ENCODE peak calls at places on chromosomes 5 and 9, in ten cellular contexts. M is activated CD8-positive, alpha-beta memory T cell treated with anti-CD3 and anti-CD28 coated beads for 48 hours; F is pancreas; W is AG20443; Y is CD14-positive monocyte; L is NCI-H2029; N is ELR; U is NCI-H2171 treated with DMSO at 0.1 percent for 48 hours; A is Caco-2; V is iPS-NIHi11. X is an unnamed sample.
A peak's percentile ranks its signal among the peaks of the same experiment; 100 is the strongest.

GRCh38 chr5:95191330-95191729 is 93.6 kb downstream of the MCTP1 start:
- DNase-seq in F (no peak), A (no peak), V (no peak), L (no peak), W (no peak), M (no peak), Y (no peak), U (no peak), N (peak; percentile 3), X (no peak)

GRCh38 chr5:178347956-178348355 is 115.4 kb upstream of the PHYKPL start:
- DNase-seq in W (no peak), M (no peak), U (no peak), V (no peak), F (no peak), A (no peak), N (no peak), Y (no peak), L (no peak), X (no peak)

GRCh38 chr9:112884721-112885120 is 6.0 kb downstream of the SLC46A2 start:
- DNase-seq in F (no peak), Y (no peak), L (no peak), M (no peak), W (no peak), V (no peak), U (no peak), N (peak; percentile 69), A (no peak), X (no peak)

GRCh38 chr5:14946813-14947640 is 75.4 kb upstream of the ANKH start:
- DNase-seq in W (peak; percentile 44), U (peak; percentile 76), V (peak; percentile 50), A (no peak), F (no peak), L (peak; percentile 20), Y (no peak), M (no peak), N (peak; percentile 46), X (no peak)

GRCh38 chr9:95104088-95104960 is 213.2 kb downstream of the FANCC start:
- DNase-seq in F (no peak), A (no peak), M (no peak), Y (no peak), V (no peak), N (no peak), W (no peak), U (peak; percentile 46), L (no peak), X (no peak)

GRCh38 chr9:84404095-84404686 is 63.6 kb upstream of the SLC28A3 start:
- DNase-seq in L (no peak), M (no peak), F (no peak), N (no peak), A (no peak), Y (no peak), U (no peak), V (peak; percentile 86), W (peak; percentile 35), X (no peak)

GRCh38 chr5:58399951-58400350 is 59.9 kb downstream of the PLK2 start:
- DNase-seq in M (no peak), L (no peak), F (no peak), Y (no peak), N (no peak), A (no peak), U (no peak), W (no peak), V (peak; percentile 26), X (no peak)

GRCh38 chr9:127974002-127974768 is 6.6 kb downstream of the EEIG1 start:
- DNase-seq in F (peak; percentile 29), N (no peak), M (no peak), Y (no peak), A (no peak), V (no peak), L (peak; percentile 57), W (no peak), U (peak; percentile 37), X (no peak)

GRCh38 chr5:5340206-5340729 is 82.2 kb upstream of the ICE1 start:
- DNase-seq in W (peak; percentile 93), N (peak; percentile 97), F (peak; percentile 29), A (peak; percentile 45), Y (no peak), L (no peak), U (peak; percentile 35), M (no peak), V (peak; percentile 60), X (peak; percentile 75)

GRCh38 chr5:80061005-80061404 is 25.9 kb downstream of the THBS4 start:
- DNase-seq in Y (no peak), U (no peak), A (no peak), N (no peak), M (no peak), F (no peak), W (peak; percentile 16), V (no peak), L (no peak), X (no peak)

GRCh38 chr5:134127376-134127861 is 12.9 kb downstream of the TCF7 start:
- DNase-seq in N (peak; percentile 61), W (no peak), M (no peak), L (no peak), Y (no peak), F (peak; percentile 68), U (no peak), V (no peak), A (no peak), X (no peak)

GRCh38 chr5:165370772-165371171 is 1865.4 kb downstream of the MAT2B start:
- DNase-seq in F (no peak), N (peak; percentile 3), M (no peak), V (no peak), Y (no peak), A (no peak), L (no peak), U (no peak), W (no peak), X (no peak)

GRCh38 chr5:165894916-165895315 is 2389.5 kb downstream of the MAT2B start:
- DNase-seq in N (no peak), M (no peak), A (no peak), F (no peak), U (no peak), W (no peak), Y (no peak), V (no peak), L (no peak), X (no peak)

GRCh38 chr5:177189416-177189815 is 55.8 kb downstream of the NSD1 start:
- DNase-seq in W (peak; percentile 16), F (no peak), U (no peak), Y (no peak), V (no peak), N (peak; percentile 22), M (no peak), L (no peak), A (no peak), X (no peak)

GRCh38 chr9:131214457-131214856 is 61.9 kb downstream of the FAM78A start:
- DNase-seq in V (no peak), U (no peak), N (no peak), L (no peak), W (no peak), F (no peak), Y (no peak), M (no peak), A (no peak), X (no peak)

GRCh38 chr5:2697041-2697440 is 54.4 kb downstream of the IRX2 start:
- DNase-seq in W (no peak), A (no peak), V (no peak), F (no peak), M (no peak), Y (no peak), L (no peak), N (no peak), U (no peak), X (no peak)

GRCh38 chr5:82019342-82020138 is 47.7 kb downstream of the ATG10 start:
- DNase-seq in A (no peak), M (no peak), F (no peak), W (no peak), U (peak; percentile 20), L (peak; percentile 61), V (no peak), Y (no peak), N (no peak), X (no peak)

GRCh38 chr5:120463991-120464626 is at the start of gene PRR16:
- DNase-seq in Y (no peak), A (no peak), V (peak; percentile 85), M (no peak), L (no peak), U (no peak), F (peak; percentile 19), N (peak; percentile 81), W (peak; percentile 95), X (peak; percentile 31)

GRCh38 chr5:88644676-88645075 is 238.3 kb downstream of the MEF2C start:
- DNase-seq in F (no peak), W (no peak), Y (no peak), A (no peak), M (no peak), L (no peak), U (no peak), N (no peak), V (no peak), X (no peak)

GRCh38 chr9:28105001-28105400 is 531.7 kb upstream of the C9orf72 start:
- DNase-seq in U (no peak), L (no peak), M (no peak), A (no peak), N (no peak), F (no peak), V (no peak), Y (no peak), W (no peak), X (no peak)